ENCODE peak calls at places on chromosomes 13 and 19, in six cellular contexts. W is H9, G is IMR-90, B is neuronal stem cell, I is H1, Y is mesendoderm. A is an unnamed sample.
A peak's percentile ranks its signal among the peaks of the same experiment; 100 is the strongest.

GRCh38 chr19:51296331-51297093 is 14.9 kb upstream of the IGLON5 start:
- DNase-seq in W (peak; percentile 49), G (no peak), B (no peak), I (no peak), Y (peak; percentile 67), A (no peak)

GRCh38 chr13:75995966-75996365 is 359.8 kb downstream of the LMO7 start:
- DNase-seq in W (no peak), G (no peak), B (no peak), I (no peak), Y (no peak), A (peak; percentile 77)

GRCh38 chr13:68359105-68359504 is 1129.0 kb upstream of the PCDH9 start:
- DNase-seq in W (no peak), G (no peak), B (no peak), I (no peak), Y (no peak), A (no peak)

GRCh38 chr19:681029-681626 is 4.9 kb downstream of the FSTL3 start:
- DNase-seq in W (no peak), G (no peak), B (no peak), I (no peak), Y (no peak), A (peak; percentile 41)

GRCh38 chr13:27775943-27776342 is 16.3 kb upstream of the GSX1 start:
- DNase-seq in W (peak; percentile 45), G (no peak), B (no peak), I (no peak), Y (no peak), A (no peak)

GRCh38 chr19:8884416-8884815 is 52.2 kb downstream of the MBD3L1 start:
- DNase-seq in W (no peak), G (no peak), B (no peak), I (no peak), Y (no peak), A (no peak)

GRCh38 chr13:27442797-27443196 is 7.6 kb downstream of the MTIF3 start:
- DNase-seq in W (no peak), G (no peak), B (no peak), I (no peak), Y (no peak), A (no peak)

GRCh38 chr13:25252229-25252628 is 35.1 kb downstream of the MTMR6 start:
- DNase-seq in W (no peak), G (no peak), B (no peak), I (no peak), Y (no peak), A (no peak)

GRCh38 chr13:51397262-51397933 is 55.4 kb downstream of the INTS6 start:
- DNase-seq in W (no peak), G (peak; percentile 80), B (no peak), I (no peak), Y (peak; percentile 63), A (peak; percentile 91)

GRCh38 chr19:2294377-2295335 is 12.7 kb upstream of the PEAK3 start:
- DNase-seq in W (no peak), G (peak; percentile 54), B (no peak), I (no peak), Y (no peak), A (no peak)

GRCh38 chr19:57310792-57311191 is 9.5 kb upstream of the ZNF543 start:
- DNase-seq in W (no peak), G (no peak), B (no peak), I (no peak), Y (no peak), A (no peak)

GRCh38 chr19:2740314-2740656 is 468 bp upstream of the SLC39A3 start:
- DNase-seq in W (no peak), G (no peak), B (no peak), I (no peak), Y (no peak), A (no peak)

GRCh38 chr19:48618278-48618915 is 581 bp downstream of the RPL18 start:
- DNase-seq in W (no peak), G (no peak), B (no peak), I (no peak), Y (no peak), A (peak; percentile 42)

GRCh38 chr13:90365130-90365529 is 982.4 kb upstream of the MIR17HG start:
- DNase-seq in W (no peak), G (no peak), B (no peak), I (no peak), Y (no peak), A (no peak)

GRCh38 chr13:25971499-25972145 is 80.2 kb downstream of the SHISA2 start:
- DNase-seq in W (no peak), G (no peak), B (no peak), I (no peak), Y (no peak), A (no peak)

GRCh38 chr19:6374179-6374709 is 1.5 kb downstream of the PSPN start:
- DNase-seq in W (no peak), G (no peak), B (no peak), I (no peak), Y (no peak), A (no peak)

GRCh38 chr19:13825489-13826475 is 30.5 kb downstream of the ZSWIM4 start:
- DNase-seq in W (peak; percentile 93), G (no peak), B (no peak), I (no peak), Y (peak; percentile 87), A (no peak)

GRCh38 chr19:17043744-17044143 is 17.1 kb upstream of the CPAMD8 start:
- DNase-seq in W (no peak), G (no peak), B (peak; percentile 62), I (no peak), Y (no peak), A (no peak)

GRCh38 chr19:17052439-17052838 is 22.8 kb downstream of the HAUS8 start:
- DNase-seq in W (peak; percentile 58), G (peak; percentile 59), B (no peak), I (no peak), Y (peak; percentile 70), A (peak; percentile 76)

GRCh38 chr19:17049711-17050280 is 23.2 kb upstream of the CPAMD8 start:
- DNase-seq in W (no peak), G (peak; percentile 73), B (no peak), I (no peak), Y (no peak), A (peak; percentile 26)

GRCh38 chr19:17045907-17046502 is 19.4 kb upstream of the CPAMD8 start:
- DNase-seq in W (no peak), G (no peak), B (no peak), I (no peak), Y (no peak), A (no peak)

DNA sequence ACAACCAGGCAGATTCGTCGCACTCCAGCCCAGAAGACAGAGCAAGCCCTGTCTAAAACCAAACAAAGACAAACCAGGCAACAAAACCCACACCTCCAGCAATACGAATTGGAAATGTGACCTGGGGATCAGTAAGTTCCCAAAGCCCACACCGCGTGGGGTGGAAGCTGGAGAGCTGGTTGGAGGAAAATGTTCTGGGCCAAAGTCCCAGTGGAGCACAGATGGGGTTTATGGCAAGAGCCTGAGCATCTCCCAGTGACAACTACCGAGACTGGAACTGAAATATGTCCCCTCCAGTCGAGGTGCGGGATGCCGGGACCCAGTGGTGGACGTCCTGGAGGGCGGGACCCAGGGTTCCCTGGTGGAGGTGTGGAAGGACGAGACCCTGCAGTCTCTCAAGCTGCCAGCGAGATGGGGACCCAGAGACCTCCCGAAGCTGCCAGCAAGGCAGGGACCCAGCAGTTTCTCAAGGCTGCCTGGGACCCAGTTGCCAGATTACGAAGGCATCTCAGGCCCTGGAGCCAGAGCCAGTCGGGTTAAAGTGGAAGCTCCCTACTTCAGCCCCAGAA is 22.4 kb upstream of the CPAMD8 start:
- DNase-seq in W (no peak), G (no peak), B (no peak), I (no peak), Y (no peak), A (no peak)
- H4K8ac ChIP-seq in W (no peak overlapping the region), G (no peak overlapping the region), B (no peak overlapping the region), I (no peak overlapping the region), Y (no peak overlapping the region), A (no peak overlapping the region)

GRCh38 chr19:46943150-46943946 is 76.3 kb upstream of the NPAS1 start:
- DNase-seq in W (no peak), G (no peak), B (no peak), I (no peak), Y (no peak), A (no peak)

GRCh38 chr19:46945668-46946067 is 74.0 kb upstream of the NPAS1 start:
- DNase-seq in W (no peak), G (no peak), B (no peak), I (no peak), Y (no peak), A (no peak)

GRCh38 chr19:46946090-46946489 is 73.5 kb upstream of the NPAS1 start:
- DNase-seq in W (no peak), G (no peak), B (no peak), I (no peak), Y (no peak), A (no peak)

GRCh38 chr19:46944918-46945628 is 74.6 kb upstream of the NPAS1 start:
- DNase-seq in W (peak; percentile 61), G (peak; percentile 70), B (peak; percentile 69), I (no peak), Y (peak; percentile 65), A (no peak)

DNA sequence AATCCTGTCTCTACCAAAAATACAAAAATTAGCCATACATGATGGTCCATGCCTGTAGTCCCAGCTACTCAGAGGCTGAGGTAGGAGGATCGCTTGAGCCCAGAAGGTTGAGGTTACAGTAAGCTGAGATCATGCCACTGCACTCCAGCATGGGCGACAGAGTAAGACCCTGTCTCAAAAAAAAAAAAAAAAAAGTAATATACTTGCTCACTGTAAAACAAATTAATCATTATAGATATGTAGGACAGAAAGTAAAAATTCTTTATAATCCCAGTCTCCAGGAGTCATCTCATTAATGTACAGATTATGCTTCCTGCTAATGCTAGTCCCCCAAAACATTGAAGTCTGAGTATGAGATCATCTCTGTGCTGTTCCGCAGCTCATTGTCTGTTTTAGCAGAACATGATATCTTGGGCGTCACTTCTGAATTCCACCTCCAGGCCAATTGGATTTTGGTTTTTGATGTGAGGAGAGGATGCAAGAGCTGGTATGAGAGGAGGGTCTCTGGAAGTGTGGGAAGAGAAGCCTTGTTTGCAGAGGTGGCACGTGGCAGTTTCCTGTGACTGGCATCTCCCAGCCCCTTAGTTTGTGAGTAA is 75.4 kb upstream of the NPAS1 start:
- DNase-seq in W (no peak), G (no peak), B (no peak), I (no peak), Y (no peak), A (no peak)
- H2AK5ac ChIP-seq in W (no peak overlapping the region), G (no peak overlapping the region), B (no peak overlapping the region), I (no peak overlapping the region), Y (no peak overlapping the region), A (no peak overlapping the region)

GRCh38 chr13:108361769-108362168 is 92.3 kb downstream of the TNFSF13B start:
- DNase-seq in W (no peak), G (no peak), B (no peak), I (no peak), Y (no peak), A (no peak)
- H4K8ac ChIP-seq in W (no peak overlapping the region), G (no peak overlapping the region), B (no peak overlapping the region), I (no peak overlapping the region), Y (no peak overlapping the region), A (no peak overlapping the region)

GRCh38 chr13:109998030-109998429 is 211.6 kb upstream of the IRS2 start:
- DNase-seq in W (no peak), G (no peak), B (no peak), I (no peak), Y (no peak), A (no peak)

GRCh38 chr13:109998808-109999528 is 212.6 kb upstream of the IRS2 start:
- DNase-seq in W (no peak), G (peak; percentile 95), B (no peak), I (no peak), Y (no peak), A (peak; percentile 99)

GRCh38 chr13:110001622-110002275 is 215.4 kb upstream of the IRS2 start:
- DNase-seq in W (no peak), G (peak; percentile 90), B (no peak), I (no peak), Y (no peak), A (no peak)

GRCh38 chr13:109999659-110000533 is 213.5 kb upstream of the IRS2 start:
- DNase-seq in W (no peak), G (no peak), B (no peak), I (no peak), Y (peak; percentile 35), A (peak; percentile 74)

GRCh38 chr13:110000534-110001345 is 214.4 kb upstream of the IRS2 start:
- DNase-seq in W (no peak), G (no peak), B (no peak), I (no peak), Y (no peak), A (peak; percentile 66)
- H2AK5ac ChIP-seq in W (no peak overlapping the region), G (peak overlapping the region; percentile 89), B (no peak overlapping the region), I (no peak overlapping the region), Y (no peak overlapping the region), A (peak overlapping the region; percentile 77)